ENCODE peak calls at places on chromosomes 7 and 10, in seven cellular contexts. X is SK-N-DZ; G is WTC11; R is psoas muscle; H is GM12892; M is WERI-Rb-1; D is stimulated activated CD4-positive, alpha-beta T cell treated with anti-CD3 and anti-CD28 coated beads, Interleukin-4, amount 100 ng/mL, for 24 hours. C is an unnamed sample.

GRCh38 chr10:79072041-79072441 is 3.3 kb downstream of the ZMIZ1 start:
- DNase-seq in X (no peak), G (no peak), R (no peak), H (no peak), M (no peak), D (no peak), C (no peak)

GRCh38 chr7:44587843-44588711 is 6.0 kb upstream of the TMED4 start:
- DNase-seq in X (peak; percentile 45), G (no peak), R (no peak), H (no peak), M (peak; percentile 36), D (peak; percentile 71), C (peak; percentile 41)

GRCh38 chr10:1188556-1189135 is 132.5 kb downstream of the WDR37 start:
- DNase-seq in X (no peak), G (peak; percentile 3), R (no peak), H (no peak), M (no peak), D (no peak), C (no peak)

GRCh38 chr7:135416431-135416830 is 93.5 kb downstream of the CNOT4 start:
- DNase-seq in X (no peak), G (no peak), R (no peak), H (no peak), M (no peak), D (no peak), C (no peak)

GRCh38 chr7:34451183-34451582 is 206.8 kb upstream of the NPSR1 start:
- DNase-seq in X (no peak), G (no peak), R (no peak), H (no peak), M (no peak), D (no peak), C (no peak)

GRCh38 chr7:126574838-126575250 is 677.9 kb downstream of the GRM8 start:
- DNase-seq in X (no peak), G (no peak), R (no peak), H (no peak), M (no peak), D (no peak), C (no peak)

GRCh38 chr10:71726673-71727428 is 7.3 kb upstream of the C10orf105 start:
- DNase-seq in X (no peak), G (no peak), R (no peak), H (peak; percentile 49), M (no peak), D (peak; percentile 71), C (no peak)

GRCh38 chr7:119963654-119964053 is 309.3 kb upstream of the KCND2 start:
- DNase-seq in X (no peak), G (no peak), R (no peak), H (no peak), M (no peak), D (no peak), C (no peak)

GRCh38 chr7:4681922-4682620 is at the start of gene FOXK1:
- DNase-seq in X (peak; percentile 60), G (peak; percentile 63), R (peak; percentile 88), H (peak; percentile 77), M (peak; percentile 62), D (peak; percentile 83), C (peak; percentile 43)

GRCh38 chr7:118195837-118196474 is 12.0 kb downstream of the LSM8 start:
- DNase-seq in X (peak; percentile 55), G (peak; percentile 38), R (no peak), H (no peak), M (peak; percentile 51), D (peak; percentile 64), C (no peak)

GRCh38 chr7:128076831-128077271 is 45.6 kb upstream of the LRRC4 start:
- DNase-seq in X (no peak), G (no peak), R (peak; percentile 64), H (no peak), M (peak; percentile 37), D (no peak), C (no peak)

GRCh38 chr7:151795168-151795754 is 81.7 kb downstream of the PRKAG2 start:
- DNase-seq in X (peak; percentile 88), G (peak; percentile 9), R (peak; percentile 57), H (peak; percentile 54), M (no peak), D (peak; percentile 88), C (no peak)

GRCh38 chr10:72049969-72050781 is 38.2 kb downstream of the SPOCK2 start:
- DNase-seq in X (peak; percentile 47), G (peak; percentile 39), R (peak; percentile 17), H (no peak), M (peak; percentile 55), D (no peak), C (no peak)

GRCh38 chr7:65379318-65379717 is 5.7 kb downstream of the ZNF92 start:
- DNase-seq in X (no peak), G (no peak), R (no peak), H (no peak), M (no peak), D (no peak), C (no peak)

GRCh38 chr7:87216701-87217508 is 2.6 kb downstream of the TMEM243 start:
- DNase-seq in X (no peak), G (no peak), R (no peak), H (no peak), M (no peak), D (peak; percentile 55), C (no peak)

GRCh38 chr10:94902080-94902479 is 36.4 kb upstream of the CYP2C9 start:
- DNase-seq in X (no peak), G (no peak), R (no peak), H (no peak), M (no peak), D (no peak), C (no peak)

GRCh38 chr10:44763331-44763730 is 147.8 kb upstream of the TMEM72 start:
- DNase-seq in X (no peak), G (no peak), R (no peak), H (no peak), M (no peak), D (no peak), C (no peak)

GRCh38 chr10:17787087-17787942 is 21.8 kb upstream of the MRC1 start:
- DNase-seq in X (no peak), G (no peak), R (no peak), H (no peak), M (no peak), D (no peak), C (no peak)

GRCh38 chr7:137331378-137331777 is 12.2 kb downstream of the PTN start:
- DNase-seq in X (no peak), G (no peak), R (no peak), H (no peak), M (no peak), D (no peak), C (no peak)

GRCh38 chr10:48759113-48759901 is 74.6 kb downstream of the WDFY4 start:
- DNase-seq in X (no peak), G (no peak), R (no peak), H (no peak), M (no peak), D (no peak), C (no peak)

GRCh38 chr10:114881916-114882315 is 56.1 kb upstream of the TRUB1 start:
- DNase-seq in X (no peak), G (no peak), R (no peak), H (no peak), M (no peak), D (no peak), C (no peak)

GRCh38 chr10:37856881-37857286 is 526 bp downstream of the ZNF248 start:
- DNase-seq in X (no peak), G (peak; percentile 9), R (peak; percentile 55), H (no peak), M (peak; percentile 18), D (peak; percentile 19), C (no peak)

GRCh38 chr10:56296626-56297025 is 64.4 kb downstream of the ZWINT start:
- DNase-seq in X (no peak), G (no peak), R (no peak), H (no peak), M (no peak), D (no peak), C (no peak)

GRCh38 chr10:88953662-88954061 is 1.1 kb upstream of the ACTA2 start:
- DNase-seq in X (no peak), G (no peak), R (no peak), H (no peak), M (no peak), D (no peak), C (no peak)

GRCh38 chr7:18960735-18961134 is 156.7 kb downstream of the TWIST1 start:
- DNase-seq in X (no peak), G (no peak), R (no peak), H (no peak), M (no peak), D (no peak), C (no peak)

GRCh38 chr7:4805979-4806290 is 30.5 kb downstream of the AP5Z1 start:
- DNase-seq in X (no peak), G (no peak), R (no peak), H (no peak), M (no peak), D (no peak), C (no peak)

GRCh38 chr7:77426521-77427051 is 10.4 kb upstream of the GSAP start:
- DNase-seq in X (no peak), G (no peak), R (no peak), H (no peak), M (no peak), D (no peak), C (no peak)